ENCODE peak calls at places on chromosome 12, in five cellular contexts. One of them, this sample, is unnamed.

GRCh38 chr12:89497467-89497866 is 27.1 kb downstream of the GALNT4 start:
- DNase-seq in GM20000: no peak
- DNase-seq in cardiac fibroblast: no peak
- DNase-seq in uterus: no peak
- DNase-seq in tibial nerve: peak; percentile 16
- DNase-seq in this sample: no peak

GRCh38 chr12:119544780-119545625 is 48.6 kb upstream of the TMEM233 start:
- DNase-seq in GM20000: peak; percentile 68
- DNase-seq in cardiac fibroblast: peak; percentile 88
- DNase-seq in uterus: peak; percentile 22
- DNase-seq in tibial nerve: peak; percentile 82
- DNase-seq in this sample: peak; percentile 23

GRCh38 chr12:74337951-74338350 is 199.7 kb upstream of the ATXN7L3B start:
- DNase-seq in GM20000: no peak
- DNase-seq in cardiac fibroblast: peak; percentile 20
- DNase-seq in uterus: no peak
- DNase-seq in tibial nerve: no peak
- DNase-seq in this sample: no peak

GRCh38 chr12:75341873-75342272 is 7.4 kb downstream of the GLIPR1L1 start:
- DNase-seq in GM20000: no peak
- DNase-seq in cardiac fibroblast: no peak
- DNase-seq in uterus: no peak
- DNase-seq in tibial nerve: no peak
- DNase-seq in this sample: no peak

GRCh38 chr12:106246891-106247730 is 709 bp downstream of the CKAP4 start:
- DNase-seq in GM20000: peak; percentile 82
- DNase-seq in cardiac fibroblast: peak; percentile 77
- DNase-seq in uterus: peak; percentile 62
- DNase-seq in tibial nerve: peak; percentile 59
- DNase-seq in this sample: peak; percentile 65

GRCh38 chr12:109264095-109264942 is 44.8 kb downstream of the FOXN4 start:
- DNase-seq in GM20000: peak; percentile 82
- DNase-seq in cardiac fibroblast: peak; percentile 68
- DNase-seq in uterus: peak; percentile 68
- DNase-seq in tibial nerve: peak; percentile 58
- DNase-seq in this sample: peak; percentile 64

GRCh38 chr12:3171195-3171591 is 94.0 kb downstream of the TSPAN9 start:
- DNase-seq in GM20000: no peak
- DNase-seq in cardiac fibroblast: no peak
- DNase-seq in uterus: no peak
- DNase-seq in tibial nerve: no peak
- DNase-seq in this sample: no peak

GRCh38 chr12:120956579-120957360 is 21.6 kb upstream of the HNF1A start:
- DNase-seq in GM20000: no peak
- DNase-seq in cardiac fibroblast: no peak
- DNase-seq in uterus: no peak
- DNase-seq in tibial nerve: no peak
- DNase-seq in this sample: no peak

GRCh38 chr12:11584213-11584855 is 65.1 kb upstream of the ETV6 start:
- DNase-seq in GM20000: no peak
- DNase-seq in cardiac fibroblast: no peak
- DNase-seq in uterus: no peak
- DNase-seq in tibial nerve: no peak
- DNase-seq in this sample: peak; percentile 6

GRCh38 chr12:107917912-107918800 is 143.7 kb downstream of the ASCL4 start:
- DNase-seq in GM20000: peak; percentile 39
- DNase-seq in cardiac fibroblast: peak; percentile 19
- DNase-seq in uterus: no peak
- DNase-seq in tibial nerve: no peak
- DNase-seq in this sample: no peak

GRCh38 chr12:109720856-109721189 is 7.2 kb downstream of the FAM222A start:
- DNase-seq in GM20000: no peak
- DNase-seq in cardiac fibroblast: no peak
- DNase-seq in uterus: no peak
- DNase-seq in tibial nerve: no peak
- DNase-seq in this sample: no peak

GRCh38 chr12:11067514-11067913 is 5.4 kb upstream of the TAS2R46 start:
- DNase-seq in GM20000: no peak
- DNase-seq in cardiac fibroblast: peak; percentile 71
- DNase-seq in uterus: peak; percentile 32
- DNase-seq in tibial nerve: peak; percentile 12
- DNase-seq in this sample: no peak

GRCh38 chr12:4395818-4396217 is 16.3 kb upstream of the FGF23 start:
- DNase-seq in GM20000: no peak
- DNase-seq in cardiac fibroblast: no peak
- DNase-seq in uterus: no peak
- DNase-seq in tibial nerve: no peak
- DNase-seq in this sample: no peak

GRCh38 chr12:21991526-21991925 is 50.3 kb upstream of the ABCC9 start:
- DNase-seq in GM20000: no peak
- DNase-seq in cardiac fibroblast: no peak
- DNase-seq in uterus: no peak
- DNase-seq in tibial nerve: no peak
- DNase-seq in this sample: no peak

GRCh38 chr12:70812124-70812523 is 108.4 kb downstream of the PTPRR start:
- DNase-seq in GM20000: no peak
- DNase-seq in cardiac fibroblast: no peak
- DNase-seq in uterus: no peak
- DNase-seq in tibial nerve: no peak
- DNase-seq in this sample: no peak

GRCh38 chr12:70815056-70815455 is 105.5 kb downstream of the PTPRR start:
- DNase-seq in GM20000: no peak
- DNase-seq in cardiac fibroblast: no peak
- DNase-seq in uterus: no peak
- DNase-seq in tibial nerve: no peak
- DNase-seq in this sample: no peak

GRCh38 chr12:70815866-70816470 is 104.6 kb downstream of the PTPRR start:
- DNase-seq in GM20000: no peak
- DNase-seq in cardiac fibroblast: no peak
- DNase-seq in uterus: no peak
- DNase-seq in tibial nerve: no peak
- DNase-seq in this sample: no peak
- TF ChIP-seq CTCF in GM20000: no peak
- TF ChIP-seq CTCF in cardiac fibroblast: no peak
- TF ChIP-seq CTCF in uterus: no peak
- TF ChIP-seq CTCF in tibial nerve: no peak
- TF ChIP-seq CTCF in this sample: no peak

GRCh38 chr12:39959467-39959866 is 146.4 kb downstream of the SLC2A13 start:
- DNase-seq in GM20000: no peak
- DNase-seq in cardiac fibroblast: no peak
- DNase-seq in uterus: no peak
- DNase-seq in tibial nerve: no peak
- DNase-seq in this sample: no peak

GRCh38 chr12:39959016-39959415 is 146.9 kb downstream of the SLC2A13 start:
- DNase-seq in GM20000: no peak
- DNase-seq in cardiac fibroblast: no peak
- DNase-seq in uterus: no peak
- DNase-seq in tibial nerve: no peak
- DNase-seq in this sample: no peak

DNA sequence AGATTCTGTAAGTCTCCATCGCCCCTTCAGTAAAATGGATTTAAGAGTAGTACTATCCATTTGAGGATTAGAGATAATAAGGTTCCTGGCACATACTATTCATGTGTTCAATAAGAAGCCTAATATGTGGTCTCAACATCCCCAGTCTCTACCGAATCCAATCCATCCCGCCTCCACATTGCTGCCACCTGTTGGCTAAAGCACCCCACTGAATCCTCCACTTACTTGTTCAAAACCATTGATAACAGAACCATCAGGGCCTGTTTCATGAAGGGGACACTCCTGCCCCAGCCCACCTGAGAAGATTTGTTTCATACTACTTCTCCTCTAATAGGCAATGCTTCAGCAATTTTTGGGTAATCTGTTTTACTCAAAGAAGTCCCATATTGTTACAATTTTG is 147.5 kb downstream of the SLC2A13 start:
- DNase-seq in GM20000: no peak
- DNase-seq in cardiac fibroblast: peak; percentile 2
- DNase-seq in uterus: no peak
- DNase-seq in tibial nerve: no peak
- DNase-seq in this sample: no peak
- TF ChIP-seq CTCF in GM20000: no peak
- TF ChIP-seq CTCF in cardiac fibroblast: peak; percentile 10
- TF ChIP-seq CTCF in uterus: no peak
- TF ChIP-seq CTCF in tibial nerve: no peak
- TF ChIP-seq CTCF in this sample: no peak

GRCh38 chr12:92186038-92186470 is 40.4 kb upstream of the BTG1 start:
- DNase-seq in GM20000: no peak
- DNase-seq in cardiac fibroblast: no peak
- DNase-seq in uterus: no peak
- DNase-seq in tibial nerve: no peak
- DNase-seq in this sample: no peak
- TF ChIP-seq CTCF in GM20000: no peak
- TF ChIP-seq CTCF in cardiac fibroblast: no peak
- TF ChIP-seq CTCF in uterus: no peak
- TF ChIP-seq CTCF in tibial nerve: no peak
- TF ChIP-seq CTCF in this sample: no peak

GRCh38 chr12:53295070-53295890 is at the start of gene PFDN5:
- DNase-seq in GM20000: peak; percentile 87
- DNase-seq in cardiac fibroblast: peak; percentile 95
- DNase-seq in uterus: peak; percentile 89
- DNase-seq in tibial nerve: peak; percentile 73
- DNase-seq in this sample: peak; percentile 91
- TF ChIP-seq CTCF in GM20000: no peak
- TF ChIP-seq CTCF in cardiac fibroblast: peak; percentile 39
- TF ChIP-seq CTCF in uterus: no peak
- TF ChIP-seq CTCF in tibial nerve: peak; percentile 55
- TF ChIP-seq CTCF in this sample: no peak

DNA sequence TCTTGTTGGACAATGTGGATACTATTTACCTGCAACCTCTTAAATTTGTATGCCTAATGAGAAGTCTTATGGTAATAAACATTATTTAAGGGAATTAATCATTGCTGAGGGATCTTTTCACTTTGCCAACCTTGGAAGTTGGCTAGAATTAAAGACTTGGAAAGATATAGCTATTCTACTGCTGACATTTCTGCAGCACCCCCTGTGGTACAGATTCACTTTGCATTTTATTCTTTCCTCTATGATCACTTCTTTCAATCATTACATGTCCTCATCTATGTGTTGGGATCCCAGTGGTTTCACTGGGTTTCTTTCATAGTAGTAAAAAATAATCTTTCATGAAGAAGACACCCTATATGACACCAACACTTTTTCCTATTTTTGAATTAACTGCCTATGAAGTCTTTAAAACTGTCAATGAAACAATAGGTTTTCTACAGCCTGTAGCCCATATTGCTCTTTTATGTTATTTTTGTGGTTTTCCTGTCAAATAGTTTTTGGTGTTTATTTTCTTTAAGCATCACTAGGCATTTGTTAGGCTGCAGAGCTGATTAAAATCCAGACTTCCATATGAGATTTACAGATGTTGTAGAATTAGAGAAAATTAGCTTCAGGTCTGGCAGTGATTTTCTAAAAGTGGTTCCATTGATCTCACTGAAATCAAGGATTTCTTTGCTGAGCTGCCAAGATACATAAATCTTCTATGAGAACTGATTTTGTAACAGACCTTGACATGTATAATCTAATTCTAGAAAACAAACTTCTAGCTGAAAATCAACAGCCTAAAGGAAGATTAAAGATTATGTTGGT is 256.1 kb downstream of the NAV3 start:
- DNase-seq in GM20000: no peak
- DNase-seq in cardiac fibroblast: no peak
- DNase-seq in uterus: no peak
- DNase-seq in tibial nerve: no peak
- DNase-seq in this sample: no peak
- TF ChIP-seq CTCF in GM20000: no peak
- TF ChIP-seq CTCF in cardiac fibroblast: peak; percentile 39
- TF ChIP-seq CTCF in uterus: no peak
- TF ChIP-seq CTCF in tibial nerve: no peak
- TF ChIP-seq CTCF in this sample: no peak

DNA sequence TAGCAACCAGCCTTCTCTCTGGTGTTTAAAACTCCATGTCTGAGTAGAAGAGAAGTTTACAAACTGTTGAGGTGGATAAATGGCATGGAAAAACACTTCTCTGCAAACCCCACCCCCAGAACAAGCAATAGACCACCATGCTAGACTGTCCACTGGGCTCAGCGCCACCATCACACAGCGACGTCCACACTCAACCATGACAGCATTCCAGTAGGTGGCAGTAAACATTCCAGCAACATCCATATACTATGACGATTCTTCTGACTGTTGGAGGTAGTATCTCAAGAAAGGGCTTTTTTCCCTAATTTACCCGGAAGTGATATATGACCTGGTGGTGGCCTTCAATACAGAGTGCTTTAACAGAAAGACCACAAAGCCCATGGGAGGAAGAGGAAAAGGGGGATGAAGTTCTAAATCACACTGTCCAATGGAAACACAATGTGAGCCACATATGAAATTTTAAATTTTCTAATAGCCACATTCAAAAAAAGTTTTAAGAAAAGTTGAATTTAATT is 152.2 kb downstream of the SLC15A4 start:
- DNase-seq in GM20000: no peak
- DNase-seq in cardiac fibroblast: no peak
- DNase-seq in uterus: no peak
- DNase-seq in tibial nerve: no peak
- DNase-seq in this sample: no peak
- TF ChIP-seq CTCF in GM20000: no peak
- TF ChIP-seq CTCF in cardiac fibroblast: no peak
- TF ChIP-seq CTCF in uterus: no peak
- TF ChIP-seq CTCF in tibial nerve: no peak
- TF ChIP-seq CTCF in this sample: no peak

DNA sequence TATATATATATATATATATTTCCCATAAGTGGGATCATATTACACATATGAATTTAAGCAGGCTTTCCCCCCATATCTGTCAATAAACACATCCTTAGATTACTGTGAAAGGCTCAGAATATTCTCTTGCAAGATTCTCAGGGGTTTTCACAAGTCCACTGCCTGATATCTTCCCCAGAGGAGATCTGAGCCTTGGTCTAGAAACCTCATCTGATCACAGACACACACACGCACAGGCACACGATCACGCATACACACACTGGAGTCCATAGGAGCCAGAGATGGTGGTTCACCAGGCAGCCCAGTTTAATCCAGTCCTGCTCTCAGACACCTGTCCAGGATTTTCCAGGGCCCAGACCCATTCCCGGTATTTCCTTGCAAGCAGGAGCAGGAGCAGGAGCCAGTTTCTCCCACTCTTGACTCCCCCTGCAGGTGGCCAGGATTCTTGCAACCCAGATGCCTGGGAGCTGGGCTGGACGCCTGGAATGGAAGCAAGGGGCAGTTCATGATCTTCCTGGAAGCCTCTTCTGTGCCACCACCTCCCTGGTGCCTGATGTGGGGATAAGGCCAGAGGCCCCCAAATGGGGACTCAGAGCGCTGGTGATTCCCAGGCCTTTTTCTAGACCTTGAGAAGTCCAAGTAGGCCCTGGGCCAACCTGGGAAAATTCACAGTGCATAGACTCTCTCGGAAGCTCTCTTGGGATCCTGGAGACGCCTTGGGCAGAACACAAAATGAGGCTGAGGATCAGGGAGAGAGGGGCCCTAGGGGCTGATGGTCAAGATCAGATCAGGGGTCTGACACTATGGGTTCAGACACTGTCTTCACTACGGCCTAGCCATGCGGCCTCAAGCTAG is 16.5 kb upstream of the KRT78 start:
- DNase-seq in GM20000: no peak
- DNase-seq in cardiac fibroblast: peak; percentile 84
- DNase-seq in uterus: peak; percentile 59
- DNase-seq in tibial nerve: peak; percentile 63
- DNase-seq in this sample: peak; percentile 50
- TF ChIP-seq CTCF in GM20000: peak; percentile 35
- TF ChIP-seq CTCF in cardiac fibroblast: peak; percentile 93
- TF ChIP-seq CTCF in uterus: peak; percentile 40
- TF ChIP-seq CTCF in tibial nerve: peak; percentile 68
- TF ChIP-seq CTCF in this sample: peak; percentile 76